ENCODE peak calls at places on chromosomes 12 and 14, in seven cellular contexts. One of them, this sample, is unnamed.

GRCh38 chr12:3313655-3314305 is 177.2 kb upstream of the PRMT8 start:
- DNase-seq in choroid plexus epithelial cell: peak
- DNase-seq in skeletal muscle cell: no peak
- DNase-seq in KG1: no peak
- DNase-seq in EL: peak
- DNase-seq in breast epithelium: no peak
- DNase-seq in anterior cingulate cortex: no peak
- DNase-seq in this sample: peak

GRCh38 chr12:110816761-110817160 is 30.0 kb upstream of the CCDC63 start:
- DNase-seq in choroid plexus epithelial cell: no peak
- DNase-seq in skeletal muscle cell: no peak
- DNase-seq in KG1: no peak
- DNase-seq in EL: no peak
- DNase-seq in breast epithelium: no peak
- DNase-seq in anterior cingulate cortex: no peak
- DNase-seq in this sample: no peak

GRCh38 chr14:64682173-64682710 is 22.0 kb upstream of the PLEKHG3 start:
- DNase-seq in choroid plexus epithelial cell: peak
- DNase-seq in skeletal muscle cell: no peak
- DNase-seq in KG1: no peak
- DNase-seq in EL: peak
- DNase-seq in breast epithelium: peak
- DNase-seq in anterior cingulate cortex: no peak
- DNase-seq in this sample: peak

GRCh38 chr12:70659077-70659606 is 21.9 kb upstream of the PTPRB start:
- DNase-seq in choroid plexus epithelial cell: no peak
- DNase-seq in skeletal muscle cell: no peak
- DNase-seq in KG1: no peak
- DNase-seq in EL: no peak
- DNase-seq in breast epithelium: no peak
- DNase-seq in anterior cingulate cortex: no peak
- DNase-seq in this sample: no peak

GRCh38 chr14:104800600-104801283 is at the start of gene ZBTB42:
- DNase-seq in choroid plexus epithelial cell: peak
- DNase-seq in skeletal muscle cell: no peak
- DNase-seq in KG1: no peak
- DNase-seq in EL: peak
- DNase-seq in breast epithelium: peak
- DNase-seq in anterior cingulate cortex: no peak
- DNase-seq in this sample: peak

GRCh38 chr14:89032086-89032649 is 207.7 kb downstream of the TTC8 start:
- DNase-seq in choroid plexus epithelial cell: no peak
- DNase-seq in skeletal muscle cell: no peak
- DNase-seq in KG1: no peak
- DNase-seq in EL: no peak
- DNase-seq in breast epithelium: no peak
- DNase-seq in anterior cingulate cortex: no peak
- DNase-seq in this sample: no peak

GRCh38 chr12:124883263-124883876 is 19.7 kb upstream of the SCARB1 start:
- DNase-seq in choroid plexus epithelial cell: no peak
- DNase-seq in skeletal muscle cell: no peak
- DNase-seq in KG1: no peak
- DNase-seq in EL: peak
- DNase-seq in breast epithelium: no peak
- DNase-seq in anterior cingulate cortex: no peak
- DNase-seq in this sample: no peak

GRCh38 chr12:11823593-11823992 is 174.1 kb downstream of the ETV6 start:
- DNase-seq in choroid plexus epithelial cell: no peak
- DNase-seq in skeletal muscle cell: no peak
- DNase-seq in KG1: no peak
- DNase-seq in EL: no peak
- DNase-seq in breast epithelium: no peak
- DNase-seq in anterior cingulate cortex: no peak
- DNase-seq in this sample: no peak

GRCh38 chr14:68655021-68655811 is 137.7 kb downstream of the ZFP36L1 start:
- DNase-seq in choroid plexus epithelial cell: no peak
- DNase-seq in skeletal muscle cell: no peak
- DNase-seq in KG1: no peak
- DNase-seq in EL: no peak
- DNase-seq in breast epithelium: peak
- DNase-seq in anterior cingulate cortex: no peak
- DNase-seq in this sample: no peak

GRCh38 chr12:9872743-9873142 is 3.6 kb upstream of the CLEC2B start:
- DNase-seq in choroid plexus epithelial cell: no peak
- DNase-seq in skeletal muscle cell: no peak
- DNase-seq in KG1: no peak
- DNase-seq in EL: no peak
- DNase-seq in breast epithelium: no peak
- DNase-seq in anterior cingulate cortex: no peak
- DNase-seq in this sample: no peak

GRCh38 chr14:101372894-101373640 is 188.2 kb upstream of the DIO3 start:
- DNase-seq in choroid plexus epithelial cell: no peak
- DNase-seq in skeletal muscle cell: no peak
- DNase-seq in KG1: no peak
- DNase-seq in EL: no peak
- DNase-seq in breast epithelium: peak
- DNase-seq in anterior cingulate cortex: no peak
- DNase-seq in this sample: no peak

GRCh38 chr14:24941719-24942118 is 108.2 kb downstream of the STXBP6 start:
- DNase-seq in choroid plexus epithelial cell: no peak
- DNase-seq in skeletal muscle cell: no peak
- DNase-seq in KG1: no peak
- DNase-seq in EL: no peak
- DNase-seq in breast epithelium: no peak
- DNase-seq in anterior cingulate cortex: no peak
- DNase-seq in this sample: peak

GRCh38 chr12:3951380-3952135 is 78.4 kb upstream of the PARP11 start:
- DNase-seq in choroid plexus epithelial cell: no peak
- DNase-seq in skeletal muscle cell: no peak
- DNase-seq in KG1: no peak
- DNase-seq in EL: no peak
- DNase-seq in breast epithelium: peak
- DNase-seq in anterior cingulate cortex: no peak
- DNase-seq in this sample: no peak

GRCh38 chr12:106064622-106065021 is 74.1 kb downstream of the NUAK1 start:
- DNase-seq in choroid plexus epithelial cell: no peak
- DNase-seq in skeletal muscle cell: no peak
- DNase-seq in KG1: no peak
- DNase-seq in EL: no peak
- DNase-seq in breast epithelium: no peak
- DNase-seq in anterior cingulate cortex: no peak
- DNase-seq in this sample: no peak

GRCh38 chr12:52673713-52674415 is 6.3 kb downstream of the KRT1 start:
- DNase-seq in choroid plexus epithelial cell: no peak
- DNase-seq in skeletal muscle cell: no peak
- DNase-seq in KG1: no peak
- DNase-seq in EL: no peak
- DNase-seq in breast epithelium: no peak
- DNase-seq in anterior cingulate cortex: no peak
- DNase-seq in this sample: no peak

GRCh38 chr12:65886996-65887395 is 62.7 kb downstream of the HMGA2 start:
- DNase-seq in choroid plexus epithelial cell: no peak
- DNase-seq in skeletal muscle cell: no peak
- DNase-seq in KG1: no peak
- DNase-seq in EL: peak
- DNase-seq in breast epithelium: no peak
- DNase-seq in anterior cingulate cortex: no peak
- DNase-seq in this sample: no peak

GRCh38 chr14:99261916-99262787 is 9.8 kb downstream of the BCL11B start:
- DNase-seq in choroid plexus epithelial cell: no peak
- DNase-seq in skeletal muscle cell: no peak
- DNase-seq in KG1: no peak
- DNase-seq in EL: no peak
- DNase-seq in breast epithelium: no peak
- DNase-seq in anterior cingulate cortex: no peak
- DNase-seq in this sample: no peak

GRCh38 chr12:105812356-105812755 is 326.4 kb downstream of the NUAK1 start:
- DNase-seq in choroid plexus epithelial cell: no peak
- DNase-seq in skeletal muscle cell: no peak
- DNase-seq in KG1: no peak
- DNase-seq in EL: no peak
- DNase-seq in breast epithelium: no peak
- DNase-seq in anterior cingulate cortex: no peak
- DNase-seq in this sample: peak

GRCh38 chr14:38405851-38406630 is 150.1 kb upstream of the CLEC14A start:
- DNase-seq in choroid plexus epithelial cell: peak
- DNase-seq in skeletal muscle cell: peak
- DNase-seq in KG1: no peak
- DNase-seq in EL: peak
- DNase-seq in breast epithelium: no peak
- DNase-seq in anterior cingulate cortex: no peak
- DNase-seq in this sample: peak